ENCODE peak calls at places on chromosomes 16 and 17, in four cellular contexts. G is IMR-90, F is H9, P is H1. I is an unnamed sample.

GRCh38 chr16:83336630-83337029 is 471.1 kb upstream of the HSBP1 start:
- DNase-seq in F (no peak), G (peak; percentile 75), P (no peak), I (no peak)

GRCh38 chr17:30970757-30971567 is at the start of gene RNF135:
- DNase-seq in P (peak; percentile 53), G (peak; percentile 82), F (peak; percentile 92), I (peak; percentile 96)

GRCh38 chr17:36861531-36861930 is 75.7 kb upstream of the LHX1 start:
- DNase-seq in F (no peak), P (no peak), G (no peak), I (no peak)

GRCh38 chr17:58231644-58232043 is 6.7 kb upstream of the LPO start:
- DNase-seq in P (no peak), F (no peak), G (peak; percentile 64), I (no peak)

GRCh38 chr17:14580494-14580893 is 279.6 kb downstream of the HS3ST3B1 start:
- DNase-seq in F (no peak), P (no peak), G (peak; percentile 12), I (no peak)

GRCh38 chr17:43467981-43468541 is 15.7 kb upstream of the DHX8 start:
- DNase-seq in F (no peak), G (peak; percentile 85), P (no peak), I (no peak)

GRCh38 chr16:51119576-51120288 is 31.3 kb downstream of the SALL1 start:
- DNase-seq in F (no peak), P (no peak), G (peak; percentile 1), I (no peak)

GRCh38 chr16:55282441-55282840 is 41.6 kb upstream of the IRX6 start:
- DNase-seq in G (no peak), F (no peak), P (no peak), I (no peak)

GRCh38 chr17:27762527-27763305 is 37.6 kb downstream of the NOS2 start:
- DNase-seq in P (no peak), G (peak; percentile 37), F (peak; percentile 67), I (peak; percentile 56)

GRCh38 chr17:71519285-71519684 is 601.5 kb upstream of the SOX9 start:
- DNase-seq in F (no peak), G (no peak), P (no peak), I (peak; percentile 28)

GRCh38 chr16:79317521-79317920 is 283.0 kb downstream of the MAF start:
- DNase-seq in P (no peak), F (no peak), G (no peak), I (no peak)

GRCh38 chr17:8966926-8967325 is 1.4 kb upstream of the PIK3R5 start:
- DNase-seq in P (no peak), F (no peak), G (no peak), I (no peak)

GRCh38 chr17:55433629-55434422 is 12.2 kb upstream of the MMD start:
- DNase-seq in G (peak; percentile 96), P (no peak), F (no peak), I (no peak)

GRCh38 chr17:2023692-2024571 is 1.2 kb downstream of the RTN4RL1 start:
- DNase-seq in F (peak; percentile 92), P (peak; percentile 51), G (peak; percentile 41), I (peak; percentile 97)

GRCh38 chr16:50838165-50838564 is 96.3 kb downstream of the CYLD start:
- DNase-seq in G (no peak), P (no peak), F (peak; percentile 8), I (no peak)

GRCh38 chr17:51046527-51047384 is 73.9 kb downstream of the SPAG9 start:
- DNase-seq in F (peak; percentile 93), G (peak; percentile 87), P (peak; percentile 53), I (peak; percentile 97)

GRCh38 chr17:20010099-20010863 is 1.1 kb downstream of the SPECC1 start:
- DNase-seq in G (peak; percentile 61), P (no peak), F (peak; percentile 68), I (peak; percentile 54)

GRCh38 chr16:78684040-78684611 is 584.7 kb downstream of the WWOX start:
- DNase-seq in P (no peak), G (peak; percentile 43), F (no peak), I (no peak)

GRCh38 chr17:32780721-32781120 is 96.2 kb downstream of the MYO1D start:
- DNase-seq in P (no peak), G (no peak), F (no peak), I (peak; percentile 37)

GRCh38 chr17:82267575-82268379 is 5.7 kb downstream of the CSNK1D start:
- DNase-seq in F (no peak), G (peak; percentile 96), P (no peak), I (no peak)

GRCh38 chr17:72710834-72711233 is 381.7 kb downstream of the SLC39A11 start:
- DNase-seq in F (no peak), G (no peak), P (no peak), I (no peak)

GRCh38 chr17:31554930-31555329 is 163.5 kb downstream of the RAB11FIP4 start:
- DNase-seq in G (no peak), P (no peak), F (no peak), I (no peak)

GRCh38 chr16:81403601-81404391 is 40.8 kb upstream of the CMIP start:
- DNase-seq in F (peak; percentile 91), P (peak; percentile 53), G (peak; percentile 53), I (peak; percentile 91)

GRCh38 chr17:19284005-19284959 is 47.1 kb downstream of the EPN2 start:
- DNase-seq in G (no peak), P (no peak), F (no peak), I (no peak)

GRCh38 chr17:72393553-72393952 is 272.7 kb downstream of the SOX9 start:
- DNase-seq in P (no peak), G (peak; percentile 95), F (no peak), I (no peak)

GRCh38 chr17:3032258-3033247 is 30.9 kb downstream of the OR1D5 start:
- DNase-seq in F (peak; percentile 24), P (no peak), G (no peak), I (no peak)
- H2BK5ac ChIP-seq in F (no peak overlapping the region), P (no peak overlapping the region), G (no peak overlapping the region), I (no peak overlapping the region)

GRCh38 chr16:72967941-72968340 is 80.0 kb downstream of the ZFHX3 start:
- DNase-seq in G (no peak), P (no peak), F (no peak), I (no peak)
- H3K56ac ChIP-seq in G (no peak overlapping the region), P (no peak overlapping the region), F (no peak overlapping the region), I (no peak overlapping the region)

GRCh38 chr17:80663783-80664206 is 119.2 kb downstream of the RPTOR start:
- DNase-seq in F (no peak), G (peak; percentile 84), P (no peak), I (no peak)

GRCh38 chr17:80662557-80662956 is 117.9 kb downstream of the RPTOR start:
- DNase-seq in G (no peak), P (no peak), F (no peak), I (no peak)

GRCh38 chr17:80666867-80667266 is 122.2 kb downstream of the RPTOR start:
- DNase-seq in F (no peak), P (no peak), G (no peak), I (no peak)

GRCh38 chr17:80665792-80666191 is 121.2 kb downstream of the RPTOR start:
- DNase-seq in P (no peak), F (no peak), G (no peak), I (no peak)

GRCh38 chr17:80664217-80664780 is 119.7 kb downstream of the RPTOR start:
- DNase-seq in F (no peak), G (no peak), P (no peak), I (no peak)
- H4K8ac ChIP-seq in F (no peak overlapping the region), G (peak overlapping the region; percentile 76), P (no peak overlapping the region), I (no peak overlapping the region)

DNA sequence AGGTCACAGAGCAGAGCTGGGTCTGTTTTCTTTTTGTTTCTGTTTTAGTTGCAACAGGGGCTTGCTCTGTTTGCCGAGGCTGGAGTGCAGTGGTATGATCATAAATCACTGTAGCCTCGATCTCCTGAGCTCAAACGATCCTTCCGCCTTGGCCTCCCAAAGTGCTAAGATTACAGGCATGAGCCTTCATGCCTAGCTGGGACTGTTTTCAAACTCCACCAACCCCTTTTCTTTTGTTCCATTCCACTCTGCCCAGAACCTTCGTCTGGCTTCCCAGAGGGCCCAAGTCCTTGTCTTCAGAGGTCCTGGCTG is 22.3 kb downstream of the RAI1 start:
- DNase-seq in G (no peak), F (no peak), P (no peak), I (no peak)
- H2BK5ac ChIP-seq in G (no peak overlapping the region), F (no peak overlapping the region), P (no peak overlapping the region), I (no peak overlapping the region)

GRCh38 chr16:89445166-89445565 is 45.2 kb downstream of the ANKRD11 start:
- DNase-seq in G (no peak), F (no peak), P (no peak), I (no peak)

GRCh38 chr16:89443727-89444084 is 46.7 kb downstream of the ANKRD11 start:
- DNase-seq in G (no peak), F (no peak), P (no peak), I (no peak)

GRCh38 chr16:89442990-89443726 is 47.2 kb downstream of the ANKRD11 start:
- DNase-seq in G (peak; percentile 75), F (no peak), P (no peak), I (peak; percentile 58)

GRCh38 chr16:89444151-89444723 is 46.1 kb downstream of the ANKRD11 start:
- DNase-seq in G (no peak), P (no peak), F (no peak), I (no peak)

GRCh38 chr16:89442588-89442987 is 47.8 kb downstream of the ANKRD11 start:
- DNase-seq in P (no peak), G (no peak), F (no peak), I (no peak)
- H3K56ac ChIP-seq in P (no peak overlapping the region), G (no peak overlapping the region), F (no peak overlapping the region), I (no peak overlapping the region)

DNA sequence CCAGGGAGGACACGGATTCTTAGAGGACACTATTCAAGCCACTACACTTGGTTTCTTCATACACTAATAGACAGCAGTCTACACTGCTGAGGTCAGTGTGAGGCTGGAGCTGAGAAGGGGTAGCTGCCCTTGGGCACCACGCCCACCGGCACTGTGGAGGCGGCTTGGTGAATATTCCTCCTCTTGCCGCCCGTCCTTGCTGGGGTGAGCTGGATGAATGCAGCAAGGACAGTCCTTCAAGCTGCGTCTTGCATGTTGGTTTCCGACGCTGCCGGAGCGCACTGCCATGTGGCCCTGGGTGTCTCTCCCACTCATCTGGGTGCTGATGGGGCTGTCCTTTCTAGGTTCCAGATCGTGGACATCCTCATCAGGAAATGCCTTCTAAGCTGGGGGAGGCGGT is 2.6 kb downstream of the ZNF205 start:
- DNase-seq in P (no peak), G (no peak), F (no peak), I (no peak)
- H4K8ac ChIP-seq in P (no peak overlapping the region), G (no peak overlapping the region), F (no peak overlapping the region), I (no peak overlapping the region)

I was measured in mesendoderm.